ENCODE peak calls at places on chromosomes 1 and 21, in five cellular contexts. One of them, this sample, is unnamed.

GRCh38 chr1:84851839-84852238 is 41.2 kb downstream of the LPAR3 start:
- DNase-seq in cardiac muscle cell: peak; percentile 85
- DNase-seq in upper lobe of right lung: no peak
- DNase-seq in stimulated activated CD4-positive, alpha-beta T cell treated with anti-CD3 and anti-CD28 coated beads, Interleukin-4, amount 100 ng/mL, for 48 hours: no peak
- DNase-seq in stimulated activated CD8-positive, alpha-beta memory T cell treated with anti-CD3 and anti-CD28 coated beads, Interleukin-15, amount 100 ng/mL, for 48 hours: no peak
- DNase-seq in this sample: no peak

GRCh38 chr1:12380316-12381249 is 150.8 kb downstream of the VPS13D start:
- DNase-seq in cardiac muscle cell: no peak
- DNase-seq in stimulated activated CD4-positive, alpha-beta T cell treated with anti-CD3 and anti-CD28 coated beads, Interleukin-4, amount 100 ng/mL, for 48 hours: no peak
- DNase-seq in stimulated activated CD8-positive, alpha-beta memory T cell treated with anti-CD3 and anti-CD28 coated beads, Interleukin-15, amount 100 ng/mL, for 48 hours: no peak
- DNase-seq in upper lobe of right lung: no peak
- DNase-seq in this sample: no peak

GRCh38 chr1:115067460-115067859 is 21.8 kb downstream of the TSPAN2 start:
- DNase-seq in stimulated activated CD8-positive, alpha-beta memory T cell treated with anti-CD3 and anti-CD28 coated beads, Interleukin-15, amount 100 ng/mL, for 48 hours: no peak
- DNase-seq in cardiac muscle cell: no peak
- DNase-seq in stimulated activated CD4-positive, alpha-beta T cell treated with anti-CD3 and anti-CD28 coated beads, Interleukin-4, amount 100 ng/mL, for 48 hours: no peak
- DNase-seq in upper lobe of right lung: no peak
- DNase-seq in this sample: no peak

GRCh38 chr1:226678251-226678650 is 60.8 kb downstream of the ITPKB start:
- DNase-seq in stimulated activated CD4-positive, alpha-beta T cell treated with anti-CD3 and anti-CD28 coated beads, Interleukin-4, amount 100 ng/mL, for 48 hours: no peak
- DNase-seq in stimulated activated CD8-positive, alpha-beta memory T cell treated with anti-CD3 and anti-CD28 coated beads, Interleukin-15, amount 100 ng/mL, for 48 hours: no peak
- DNase-seq in cardiac muscle cell: no peak
- DNase-seq in upper lobe of right lung: no peak
- DNase-seq in this sample: no peak

GRCh38 chr1:100627018-100627716 is 89.2 kb downstream of the GPR88 start:
- DNase-seq in stimulated activated CD4-positive, alpha-beta T cell treated with anti-CD3 and anti-CD28 coated beads, Interleukin-4, amount 100 ng/mL, for 48 hours: no peak
- DNase-seq in upper lobe of right lung: no peak
- DNase-seq in cardiac muscle cell: peak; percentile 85
- DNase-seq in stimulated activated CD8-positive, alpha-beta memory T cell treated with anti-CD3 and anti-CD28 coated beads, Interleukin-15, amount 100 ng/mL, for 48 hours: no peak
- DNase-seq in this sample: no peak

GRCh38 chr1:147748687-147749350 is 11.6 kb downstream of the GJA5 start:
- DNase-seq in upper lobe of right lung: no peak
- DNase-seq in stimulated activated CD8-positive, alpha-beta memory T cell treated with anti-CD3 and anti-CD28 coated beads, Interleukin-15, amount 100 ng/mL, for 48 hours: no peak
- DNase-seq in cardiac muscle cell: no peak
- DNase-seq in stimulated activated CD4-positive, alpha-beta T cell treated with anti-CD3 and anti-CD28 coated beads, Interleukin-4, amount 100 ng/mL, for 48 hours: no peak
- DNase-seq in this sample: no peak

GRCh38 chr1:61230523-61230922 is 148.2 kb downstream of the NFIA start:
- DNase-seq in upper lobe of right lung: no peak
- DNase-seq in stimulated activated CD8-positive, alpha-beta memory T cell treated with anti-CD3 and anti-CD28 coated beads, Interleukin-15, amount 100 ng/mL, for 48 hours: no peak
- DNase-seq in stimulated activated CD4-positive, alpha-beta T cell treated with anti-CD3 and anti-CD28 coated beads, Interleukin-4, amount 100 ng/mL, for 48 hours: no peak
- DNase-seq in cardiac muscle cell: no peak
- DNase-seq in this sample: no peak

GRCh38 chr1:237098517-237098916 is 56.5 kb downstream of the RYR2 start:
- DNase-seq in upper lobe of right lung: no peak
- DNase-seq in stimulated activated CD8-positive, alpha-beta memory T cell treated with anti-CD3 and anti-CD28 coated beads, Interleukin-15, amount 100 ng/mL, for 48 hours: no peak
- DNase-seq in stimulated activated CD4-positive, alpha-beta T cell treated with anti-CD3 and anti-CD28 coated beads, Interleukin-4, amount 100 ng/mL, for 48 hours: no peak
- DNase-seq in cardiac muscle cell: no peak
- DNase-seq in this sample: no peak

GRCh38 chr21:14548751-14549150 is 2.6 kb upstream of the SAMSN1 start:
- DNase-seq in stimulated activated CD4-positive, alpha-beta T cell treated with anti-CD3 and anti-CD28 coated beads, Interleukin-4, amount 100 ng/mL, for 48 hours: no peak
- DNase-seq in upper lobe of right lung: no peak
- DNase-seq in stimulated activated CD8-positive, alpha-beta memory T cell treated with anti-CD3 and anti-CD28 coated beads, Interleukin-15, amount 100 ng/mL, for 48 hours: no peak
- DNase-seq in cardiac muscle cell: peak; percentile 52
- DNase-seq in this sample: no peak

GRCh38 chr1:185939142-185939541 is 205.0 kb downstream of the HMCN1 start:
- DNase-seq in upper lobe of right lung: no peak
- DNase-seq in stimulated activated CD4-positive, alpha-beta T cell treated with anti-CD3 and anti-CD28 coated beads, Interleukin-4, amount 100 ng/mL, for 48 hours: no peak
- DNase-seq in cardiac muscle cell: no peak
- DNase-seq in stimulated activated CD8-positive, alpha-beta memory T cell treated with anti-CD3 and anti-CD28 coated beads, Interleukin-15, amount 100 ng/mL, for 48 hours: no peak
- DNase-seq in this sample: no peak

GRCh38 chr1:232132572-232132971 is 497.4 kb downstream of the SIPA1L2 start:
- DNase-seq in upper lobe of right lung: no peak
- DNase-seq in cardiac muscle cell: no peak
- DNase-seq in stimulated activated CD4-positive, alpha-beta T cell treated with anti-CD3 and anti-CD28 coated beads, Interleukin-4, amount 100 ng/mL, for 48 hours: no peak
- DNase-seq in stimulated activated CD8-positive, alpha-beta memory T cell treated with anti-CD3 and anti-CD28 coated beads, Interleukin-15, amount 100 ng/mL, for 48 hours: no peak
- DNase-seq in this sample: no peak